ENCODE peak calls at places on chromosomes 6 and 20, in ten cellular contexts. D, S, P, M, R, X, B, G, K and I are unnamed samples.

GRCh38 chr20:19026901-19027644 is 185.4 kb upstream of the SLC24A3 start:
- DNase-seq in D (no peak), S (no peak), P (no peak), M (no peak), R (no peak), X (no peak), B (no peak), G (peak; percentile 62), K (no peak), I (no peak)

GRCh38 chr6:294656-295565 is 2.6 kb downstream of the DUSP22 start:
- DNase-seq in D (no peak), S (no peak), P (no peak), M (no peak), R (no peak), X (no peak), B (no peak), G (no peak), K (no peak), I (no peak)

GRCh38 chr6:153568601-153569000 is 437.5 kb upstream of the RGS17 start:
- DNase-seq in D (no peak), S (peak; percentile 66), P (no peak), M (no peak), R (no peak), X (no peak), B (no peak), G (no peak), K (no peak), I (no peak)

GRCh38 chr6:35054743-35055130 is 86.4 kb downstream of the TCP11 start:
- DNase-seq in D (no peak), S (no peak), P (peak; percentile 55), M (no peak), R (no peak), X (no peak), B (no peak), G (no peak), K (no peak), I (no peak)

GRCh38 chr6:110412258-110412839 is 3.0 kb downstream of the DDO start:
- DNase-seq in D (no peak), S (no peak), P (no peak), M (no peak), R (no peak), X (no peak), B (no peak), G (no peak), K (no peak), I (no peak)

GRCh38 chr20:46169245-46170171 is 51.4 kb downstream of the CD40 start:
- DNase-seq in D (no peak), S (no peak), P (no peak), M (no peak), R (no peak), X (peak; percentile 34), B (no peak), G (no peak), K (no peak), I (no peak)

GRCh38 chr6:56450882-56451739 is 191.6 kb downstream of the DST start:
- DNase-seq in D (no peak), S (no peak), P (no peak), M (no peak), R (no peak), X (no peak), B (no peak), G (no peak), K (no peak), I (no peak)

GRCh38 chr6:119137194-119138072 is 59.0 kb upstream of the FAM184A start:
- DNase-seq in D (no peak), S (peak; percentile 24), P (no peak), M (no peak), R (no peak), X (no peak), B (no peak), G (no peak), K (no peak), I (no peak)

GRCh38 chr6:170032706-170033309 is 258.1 kb downstream of the DLL1 start:
- DNase-seq in D (no peak), S (no peak), P (no peak), M (no peak), R (no peak), X (no peak), B (no peak), G (peak; percentile 4), K (no peak), I (no peak)

GRCh38 chr6:157989541-157990289 is 8.1 kb downstream of the SYNJ2 start:
- DNase-seq in D (peak; percentile 83), S (peak; percentile 55), P (no peak), M (peak; percentile 31), R (peak; percentile 71), X (no peak), B (peak; percentile 90), G (no peak), K (no peak), I (no peak)

GRCh38 chr20:10379761-10380160 is 54.3 kb downstream of the MKKS start:
- DNase-seq in D (no peak), S (no peak), P (no peak), M (no peak), R (no peak), X (no peak), B (no peak), G (no peak), K (no peak), I (no peak)

GRCh38 chr6:163419413-163420314 is 5.1 kb downstream of the QKI start:
- DNase-seq in D (no peak), S (peak; percentile 37), P (no peak), M (no peak), R (peak; percentile 45), X (no peak), B (peak; percentile 50), G (no peak), K (no peak), I (no peak)

GRCh38 chr6:169395080-169395805 is 141.6 kb upstream of the THBS2 start:
- DNase-seq in D (no peak), S (no peak), P (no peak), M (no peak), R (no peak), X (no peak), B (no peak), G (no peak), K (no peak), I (no peak)